ENCODE peak calls at places on chromosomes 2 and 18, in seven cellular contexts. Z is stomach; D is lower lobe of right lung; I is CD4-positive, alpha-beta memory T cell; J is endodermal cell; S is PC-9; F is HL-60. H is an unnamed sample.

GRCh38 chr18:77063256-77063655 is 69.3 kb downstream of the MBP start:
- DNase-seq in Z (peak; percentile 45), D (peak; percentile 70), I (peak; percentile 77), J (no peak), S (peak; percentile 55), F (peak; percentile 97), H (peak; percentile 54)

GRCh38 chr2:177998006-177998405 is 74.6 kb downstream of the PDE11A start:
- DNase-seq in Z (no peak), D (no peak), I (no peak), J (no peak), S (no peak), F (no peak), H (no peak)

GRCh38 chr18:32277492-32277988 is 87.7 kb downstream of the MEP1B start:
- DNase-seq in Z (no peak), D (no peak), I (no peak), J (no peak), S (no peak), F (no peak), H (peak; percentile 22)

GRCh38 chr2:225649274-225649673 is 249.8 kb downstream of the NYAP2 start:
- DNase-seq in Z (no peak), D (no peak), I (no peak), J (no peak), S (no peak), F (no peak), H (no peak)

GRCh38 chr2:225797394-225797793 is 397.9 kb downstream of the NYAP2 start:
- DNase-seq in Z (no peak), D (no peak), I (no peak), J (no peak), S (no peak), F (no peak), H (no peak)

GRCh38 chr2:237759176-237759575 is 39.4 kb upstream of the RBM44 start:
- DNase-seq in Z (no peak), D (no peak), I (no peak), J (no peak), S (no peak), F (no peak), H (no peak)

GRCh38 chr2:162002623-162003200 is 71.3 kb downstream of the DPP4 start:
- DNase-seq in Z (no peak), D (no peak), I (no peak), J (no peak), S (no peak), F (no peak), H (no peak)

GRCh38 chr2:64400103-64400728 is 53.7 kb upstream of the LGALSL start:
- DNase-seq in Z (no peak), D (no peak), I (no peak), J (no peak), S (peak; percentile 90), F (peak; percentile 17), H (no peak)

GRCh38 chr2:31729442-31730092 is 148.8 kb upstream of the SRD5A2 start:
- DNase-seq in Z (no peak), D (no peak), I (no peak), J (peak; percentile 64), S (peak; percentile 43), F (no peak), H (peak; percentile 30)

GRCh38 chr2:151153601-151154000 is 108.1 kb downstream of the RBM43 start:
- DNase-seq in Z (no peak), D (no peak), I (no peak), J (no peak), S (no peak), F (no peak), H (no peak)

GRCh38 chr2:190303642-190304041 is 16.0 kb downstream of the HIBCH start:
- DNase-seq in Z (no peak), D (no peak), I (no peak), J (no peak), S (no peak), F (no peak), H (no peak)

GRCh38 chr2:10267036-10267435 is 35.7 kb upstream of the HPCAL1 start:
- DNase-seq in Z (peak; percentile 24), D (no peak), I (no peak), J (no peak), S (no peak), F (no peak), H (no peak)

GRCh38 chr18:62555135-62555534 is 32.3 kb downstream of the ZCCHC2 start:
- DNase-seq in Z (no peak), D (no peak), I (no peak), J (no peak), S (peak; percentile 61), F (no peak), H (peak; percentile 58)

GRCh38 chr2:170848587-170848986 is 31.9 kb downstream of the GAD1 start:
- DNase-seq in Z (no peak), D (no peak), I (no peak), J (peak; percentile 34), S (no peak), F (no peak), H (no peak)

GRCh38 chr18:76658627-76659026 is 163.6 kb upstream of the ZNF516 start:
- DNase-seq in Z (no peak), D (no peak), I (no peak), J (peak; percentile 88), S (no peak), F (no peak), H (no peak)

GRCh38 chr2:62485780-62486765 is 19.9 kb downstream of the TMEM17 start:
- DNase-seq in Z (no peak), D (no peak), I (no peak), J (no peak), S (peak; percentile 64), F (no peak), H (no peak)

GRCh38 chr2:129901754-129902415 is 77.6 kb upstream of the RAB6C start:
- DNase-seq in Z (peak; percentile 20), D (no peak), I (no peak), J (peak; percentile 28), S (no peak), F (no peak), H (no peak)

GRCh38 chr2:147525724-147526489 is 318.9 kb upstream of the ACVR2A start:
- DNase-seq in Z (peak; percentile 65), D (no peak), I (peak; percentile 9), J (no peak), S (no peak), F (no peak), H (peak; percentile 5)

GRCh38 chr18:62637807-62638687 is 77.3 kb upstream of the PHLPP1 start:
- DNase-seq in Z (peak; percentile 32), D (no peak), I (peak; percentile 32), J (peak; percentile 88), S (no peak), F (peak; percentile 78), H (peak; percentile 40)

GRCh38 chr2:233165895-233166661 is 85.4 kb upstream of the ATG16L1 start:
- DNase-seq in Z (peak; percentile 33), D (peak; percentile 88), I (peak; percentile 24), J (no peak), S (peak; percentile 97), F (peak; percentile 98), H (peak; percentile 44)

GRCh38 chr2:233331536-233331935 is 22.8 kb upstream of the DGKD start:
- DNase-seq in Z (peak; percentile 60), D (peak; percentile 80), I (peak; percentile 86), J (no peak), S (no peak), F (peak; percentile 99), H (peak; percentile 73)

GRCh38 chr2:143231257-143231650 is 102.0 kb downstream of the ARHGAP15 start:
- DNase-seq in Z (no peak), D (no peak), I (no peak), J (no peak), S (no peak), F (no peak), H (no peak)

GRCh38 chr2:98412751-98413445 is 31.8 kb upstream of the INPP4A start:
- DNase-seq in Z (no peak), D (no peak), I (peak; percentile 69), J (peak; percentile 72), S (peak; percentile 69), F (peak; percentile 68), H (peak; percentile 85)

GRCh38 chr2:148487439-148487838 is 157.1 kb upstream of the EPC2 start:
- DNase-seq in Z (no peak), D (no peak), I (no peak), J (no peak), S (peak; percentile 51), F (no peak), H (no peak)

GRCh38 chr2:19722486-19723420 is 179.0 kb downstream of the TTC32 start:
- DNase-seq in Z (no peak), D (no peak), I (no peak), J (no peak), S (no peak), F (no peak), H (no peak)

GRCh38 chr2:42256502-42256901 is 87.3 kb downstream of the EML4 start:
- DNase-seq in Z (no peak), D (no peak), I (no peak), J (no peak), S (no peak), F (no peak), H (no peak)

GRCh38 chr18:21389283-21389682 is 147.3 kb downstream of the GREB1L start:
- DNase-seq in Z (no peak), D (no peak), I (no peak), J (no peak), S (no peak), F (no peak), H (no peak)
- H3K27me3 ChIP-seq in Z (no peaks in the 10 kb centered on the region), D (no peaks in the 10 kb centered on the region), I (no peaks in the 10 kb centered on the region), J (peaks cover 94% of the 10 kb centered on the region), S (no peaks in the 10 kb centered on the region), F (peaks cover 14% of the 10 kb centered on the region), H (no peaks in the 10 kb centered on the region)

GRCh38 chr18:70294471-70295191 is 5.8 kb downstream of the SOCS6 start:
- DNase-seq in Z (no peak), D (no peak), I (no peak), J (no peak), S (no peak), F (no peak), H (no peak)
- H3K27ac ChIP-seq in Z (no peak overlapping the region), D (no peak overlapping the region), I (no peak overlapping the region), J (no peak overlapping the region), S (no peak overlapping the region), F (no peak overlapping the region), H (no peak overlapping the region)

GRCh38 chr2:25980951-25981350 is 1.3 kb downstream of the KIF3C start:
- DNase-seq in Z (no peak), D (no peak), I (no peak), J (no peak), S (no peak), F (no peak), H (no peak)

GRCh38 chr2:25982273-25982967 is at the start of gene KIF3C:
- DNase-seq in Z (peak; percentile 59), D (peak; percentile 75), I (peak; percentile 75), J (peak; percentile 96), S (peak; percentile 50), F (peak; percentile 61), H (peak; percentile 39)

GRCh38 chr2:25981596-25982272 is 563 bp downstream of the KIF3C start:
- DNase-seq in Z (no peak), D (no peak), I (no peak), J (no peak), S (no peak), F (peak; percentile 20), H (no peak)

GRCh38 chr2:25982968-25983280 is 627 bp upstream of the KIF3C start:
- DNase-seq in Z (no peak), D (no peak), I (no peak), J (no peak), S (no peak), F (no peak), H (no peak)

GRCh38 chr2:25983735-25984134 is 1.4 kb upstream of the KIF3C start:
- DNase-seq in Z (no peak), D (no peak), I (no peak), J (no peak), S (no peak), F (no peak), H (no peak)
- H3K4me3 ChIP-seq in Z (no peak overlapping the region), D (no peak overlapping the region), I (no peak overlapping the region), J (no peak overlapping the region), S (no peak overlapping the region), F (no peak overlapping the region), H (no peak overlapping the region)

GRCh38 chr2:72901426-72901825 is 14.2 kb downstream of the SPR start:
- DNase-seq in Z (no peak), D (no peak), I (no peak), J (no peak), S (no peak), F (no peak), H (no peak)
- H3K27me3 ChIP-seq in Z (peaks cover 20% of the 10 kb centered on the region), D (peaks cover 30% of the 10 kb centered on the region), I (peaks cover 4% of the 10 kb centered on the region), J (peaks cover 53% of the 10 kb centered on the region), S (peaks cover 37% of the 10 kb centered on the region), F (peaks cover 25% of the 10 kb centered on the region), H (peaks cover 8% of the 10 kb centered on the region)